ENCODE peak calls at places on chromosomes 2 and 18, in five cellular contexts. R, D, T, P and Y are unnamed samples.
A peak's percentile ranks its signal among the peaks of the same experiment; 100 is the strongest.

GRCh38 chr2:20589975-20590703 is 60.8 kb downstream of the HS1BP3 start:
- DNase-seq in R (no peak), D (no peak), T (no peak), P (no peak), Y (no peak)

GRCh38 chr2:55224761-55225261 is 7.3 kb downstream of the CLHC1 start:
- DNase-seq in R (no peak), D (no peak), T (no peak), P (no peak), Y (no peak)

GRCh38 chr2:239918749-239919148 is 106.4 kb downstream of the NDUFA10 start:
- DNase-seq in R (no peak), D (no peak), T (no peak), P (no peak), Y (no peak)

GRCh38 chr2:101063753-101064502 is 61.8 kb downstream of the RPL31 start:
- DNase-seq in R (peak; percentile 30), D (no peak), T (no peak), P (no peak), Y (no peak)

GRCh38 chr2:241505781-241506201 is 2.6 kb downstream of the STK25 start:
- DNase-seq in R (no peak), D (no peak), T (no peak), P (no peak), Y (no peak)

GRCh38 chr2:118202707-118203303 is 114.5 kb downstream of the INSIG2 start:
- DNase-seq in R (peak; percentile 56), D (no peak), T (peak; percentile 51), P (peak; percentile 24), Y (no peak)

GRCh38 chr2:234156326-234156725 is 105.8 kb downstream of the SPP2 start:
- DNase-seq in R (no peak), D (no peak), T (no peak), P (no peak), Y (no peak)

GRCh38 chr2:73292906-73293533 is 328 bp downstream of the EGR4 start:
- DNase-seq in R (no peak), D (no peak), T (no peak), P (no peak), Y (no peak)

GRCh38 chr2:201414099-201415023 is 36.9 kb downstream of the TRAK2 start:
- DNase-seq in R (peak; percentile 76), D (no peak), T (no peak), P (no peak), Y (no peak)

GRCh38 chr18:63161728-63162195 is 157.8 kb downstream of the BCL2 start:
- DNase-seq in R (peak; percentile 77), D (no peak), T (peak; percentile 22), P (peak; percentile 64), Y (no peak)

GRCh38 chr2:176527141-176527901 is 258.1 kb downstream of the MTX2 start:
- DNase-seq in R (peak; percentile 10), D (no peak), T (no peak), P (no peak), Y (no peak)

GRCh38 chr2:161045726-161046125 is 114.5 kb upstream of the TANK start:
- DNase-seq in R (no peak), D (no peak), T (no peak), P (no peak), Y (no peak)

GRCh38 chr2:131016826-131017596 is 76.2 kb downstream of the FAM168B start:
- DNase-seq in R (no peak), D (no peak), T (no peak), P (peak; percentile 61), Y (no peak)

GRCh38 chr2:67792796-67793195 is 270.0 kb downstream of the C1D start:
- DNase-seq in R (no peak), D (no peak), T (no peak), P (no peak), Y (no peak)

GRCh38 chr2:31249009-31249690 is 15.2 kb downstream of the EHD3 start:
- DNase-seq in R (no peak), D (no peak), T (no peak), P (no peak), Y (no peak)